ENCODE peak calls at places on chromosomes 11 and 22, in eight cellular contexts. V is transverse colon; K is astrocyte of the cerebellum; Y is myocyte; H is tibial artery; S is nephron progenitor cell; B is stimulated activated CD4-positive, alpha-beta T cell treated with anti-CD3 and anti-CD28 coated beads, TNF-alpha, amount 100 ng/mL, for 1 hour; Z is spleen. E is an unnamed sample.

GRCh38 chr11:102842930-102843329 is 479 bp downstream of the MMP3 start:
- DNase-seq in Z (no peak), V (no peak), H (no peak), K (no peak), Y (no peak), B (no peak), S (no peak), E (no peak)

GRCh38 chr11:117761993-117762392 is 35.0 kb downstream of the DSCAML1 start:
- DNase-seq in B (no peak), V (no peak), S (no peak), K (no peak), Z (no peak), Y (no peak), H (no peak), E (no peak)

GRCh38 chr11:128288368-128288767 is 299.0 kb downstream of the ETS1 start:
- DNase-seq in Y (no peak), B (no peak), V (no peak), H (no peak), Z (no peak), S (no peak), K (no peak), E (no peak)

GRCh38 chr11:10591741-10592140 is 23.3 kb upstream of the LYVE1 start:
- DNase-seq in S (no peak), H (no peak), Z (no peak), K (no peak), Y (no peak), V (no peak), B (no peak), E (no peak)

GRCh38 chr11:56521955-56522354 is 21.1 kb downstream of the OR5M11 start:
- DNase-seq in V (peak), Y (no peak), B (no peak), K (no peak), H (no peak), S (no peak), Z (no peak), E (no peak)

GRCh38 chr22:43858156-43858895 is 4.0 kb downstream of the SULT4A1 start:
- DNase-seq in K (no peak), Y (no peak), S (no peak), V (no peak), B (no peak), Z (peak), H (peak), E (no peak)

GRCh38 chr22:44671742-44672141 is 30.3 kb upstream of the PRR5 start:
- DNase-seq in B (no peak), K (no peak), S (no peak), V (no peak), Z (no peak), H (no peak), Y (no peak), E (no peak)

GRCh38 chr11:73784734-73785133 is 2.9 kb upstream of the MRPL48 start:
- DNase-seq in B (no peak), V (no peak), Y (no peak), Z (no peak), K (no peak), S (no peak), H (no peak), E (no peak)

GRCh38 chr11:76660533-76661305 is 9.8 kb downstream of the LRRC32 start:
- DNase-seq in Y (no peak), S (no peak), H (peak), Z (peak), B (no peak), K (no peak), V (peak), E (no peak)

GRCh38 chr11:13939952-13940610 is 22.4 kb upstream of the SPON1 start:
- DNase-seq in H (no peak), B (no peak), Y (no peak), S (peak), Z (no peak), K (no peak), V (no peak), E (no peak)

E was measured in HEK293T.